ENCODE peak calls at places on chromosomes 11 and 22, in eight cellular contexts. W is SK-N-SH; K is endothelial cell of umbilical vein; F is germinal center; O is Kasumi-1; G is stimulated activated CD4-positive, alpha-beta T cell treated with anti-CD3 and anti-CD28 coated beads, Interleukin-2, amount 100 ng/mL, for 48 hours; C is HFF-Myc; X is frontal cortex. Y is an unnamed sample.

GRCh38 chr11:30960387-30960992 is 374.3 kb upstream of the MPPED2 start:
- DNase-seq in O (peak; percentile 57), G (no peak), F (no peak), W (peak; percentile 30), C (no peak), X (peak; percentile 12), K (peak; percentile 4), Y (peak; percentile 67)

GRCh38 chr11:6438979-6439571 is 1.7 kb downstream of the HPX start:
- DNase-seq in W (peak; percentile 64), C (peak; percentile 42), X (peak; percentile 44), K (peak; percentile 63), F (peak; percentile 44), G (peak; percentile 39), O (peak; percentile 56), Y (peak; percentile 16)

GRCh38 chr22:49771266-49772065 is 56.2 kb downstream of the BRD1 start:
- DNase-seq in C (no peak), G (no peak), X (no peak), W (no peak), F (no peak), K (no peak), O (no peak), Y (no peak)

GRCh38 chr22:37423283-37423682 is 4.0 kb downstream of the ELFN2 start:
- DNase-seq in G (no peak), W (no peak), K (no peak), X (no peak), O (no peak), F (no peak), C (no peak), Y (no peak)

GRCh38 chr22:42368379-42369249 is 63.6 kb downstream of the NFAM1 start:
- DNase-seq in C (no peak), G (peak; percentile 13), O (no peak), K (no peak), F (no peak), X (no peak), W (no peak), Y (no peak)

GRCh38 chr11:126407682-126408288 is 52.3 kb downstream of the ST3GAL4 start:
- DNase-seq in X (no peak), C (no peak), F (no peak), O (no peak), W (no peak), K (no peak), G (no peak), Y (no peak)

GRCh38 chr11:132627981-132628380 is 904.3 kb downstream of the OPCML start:
- DNase-seq in C (no peak), G (no peak), K (no peak), O (no peak), X (no peak), F (no peak), W (no peak), Y (no peak)

GRCh38 chr11:104771782-104772181 is 126.5 kb downstream of the CASP12 start:
- DNase-seq in X (no peak), O (no peak), C (no peak), G (no peak), K (no peak), W (no peak), F (no peak), Y (no peak)

GRCh38 chr11:124917115-124917637 is 1.9 kb upstream of the HEPN1 start:
- DNase-seq in X (no peak), K (no peak), W (no peak), C (no peak), F (no peak), G (no peak), O (no peak), Y (peak; percentile 42)

GRCh38 chr22:24357547-24357946 is 69.9 kb upstream of the ADORA2A start:
- DNase-seq in C (no peak), O (no peak), G (no peak), W (no peak), F (no peak), K (no peak), X (no peak), Y (no peak)

GRCh38 chr22:35887296-35887875 is 141.2 kb downstream of the RBFOX2 start:
- DNase-seq in K (no peak), O (no peak), W (no peak), F (no peak), C (no peak), X (no peak), G (no peak), Y (no peak)

GRCh38 chr22:43293259-43293658 is 49.9 kb downstream of the SCUBE1 start:
- DNase-seq in O (no peak), C (no peak), X (no peak), G (no peak), F (no peak), K (no peak), W (no peak), Y (no peak)

GRCh38 chr22:30004101-30004500 is 76.2 kb upstream of the HORMAD2 start:
- DNase-seq in K (no peak), F (no peak), C (no peak), O (no peak), W (no peak), G (no peak), X (no peak), Y (no peak)

GRCh38 chr11:86435711-86436110 is 61.0 kb downstream of the CCDC81 start:
- DNase-seq in G (no peak), X (no peak), O (no peak), F (no peak), C (no peak), W (no peak), K (no peak), Y (no peak)

GRCh38 chr11:76148941-76149613 is 57.2 kb downstream of the WNT11 start:
- DNase-seq in W (no peak), O (no peak), G (no peak), F (no peak), C (no peak), K (no peak), X (no peak), Y (no peak)

GRCh38 chr22:48320671-48321515 is 1506.8 kb downstream of the BRD1 start:
- DNase-seq in O (no peak), C (no peak), G (no peak), F (no peak), K (no peak), X (no peak), W (no peak), Y (no peak)

GRCh38 chr11:68749501-68750196 is 1.7 kb downstream of the TESMIN start:
- DNase-seq in C (no peak), W (no peak), F (no peak), G (no peak), K (no peak), X (no peak), O (no peak), Y (no peak)

GRCh38 chr11:103849366-103849765 is 187.1 kb upstream of the DDI1 start:
- DNase-seq in X (no peak), O (no peak), G (no peak), F (no peak), C (no peak), W (no peak), K (no peak), Y (no peak)

GRCh38 chr11:19345848-19346681 is 105.3 kb upstream of the E2F8 start:
- DNase-seq in F (peak; percentile 41), W (peak; percentile 84), O (no peak), G (no peak), X (peak; percentile 76), C (no peak), K (peak; percentile 65), Y (peak; percentile 17)

GRCh38 chr11:70141490-70142014 is 61.5 kb upstream of the FADD start:
- DNase-seq in X (peak; percentile 54), W (no peak), C (no peak), F (no peak), K (no peak), O (no peak), G (peak; percentile 5), Y (no peak)

GRCh38 chr11:111977141-111978027 is 40.2 kb downstream of the DIXDC1 start:
- DNase-seq in X (peak; percentile 71), F (peak; percentile 46), O (no peak), C (no peak), W (peak; percentile 90), K (peak; percentile 45), G (peak; percentile 13), Y (no peak)

GRCh38 chr22:28023036-28023435 is 104.0 kb upstream of the PITPNB start:
- DNase-seq in O (no peak), C (no peak), K (no peak), W (no peak), X (no peak), G (no peak), F (no peak), Y (no peak)

GRCh38 chr11:93933230-93933629 is 82.8 kb upstream of the VSTM5 start:
- DNase-seq in F (no peak), C (no peak), G (no peak), K (no peak), W (no peak), X (no peak), O (no peak), Y (no peak)

GRCh38 chr22:45235851-45236342 is 4.8 kb downstream of the KIAA0930 start:
- DNase-seq in C (no peak), K (no peak), X (no peak), O (no peak), F (peak; percentile 67), W (no peak), G (no peak), Y (no peak)

Y was measured in NCI-H1694 treated with DMSO at 0.1 percent for 48 hours.